ENCODE peak calls at places on chromosomes 16 and 17, in seven cellular contexts. L, O, G, U, B, P and Y are unnamed samples.

GRCh38 chr17:27366438-27366837 is 72.5 kb downstream of the WSB1 start:
- DNase-seq in L (no peak), O (no peak), G (no peak), U (no peak), B (no peak), P (no peak), Y (no peak)

GRCh38 chr16:72099377-72099818 is 5.8 kb downstream of the DHX38 start:
- DNase-seq in L (peak; percentile 63), O (no peak), G (peak; percentile 35), U (no peak), B (peak; percentile 38), P (peak; percentile 74), Y (no peak)

GRCh38 chr17:80028030-80028429 is 7.6 kb downstream of the TBC1D16 start:
- DNase-seq in L (peak; percentile 46), O (no peak), G (no peak), U (no peak), B (no peak), P (no peak), Y (no peak)

GRCh38 chr16:22664561-22664997 is 149.4 kb upstream of the HS3ST2 start:
- DNase-seq in L (no peak), O (no peak), G (no peak), U (no peak), B (no peak), P (no peak), Y (no peak)

GRCh38 chr16:20409398-20410152 is at the start of gene ACSM5:
- DNase-seq in L (no peak), O (no peak), G (no peak), U (no peak), B (no peak), P (no peak), Y (no peak)

GRCh38 chr17:47316316-47316715 is 7.4 kb upstream of the EFCAB13 start:
- DNase-seq in L (peak; percentile 67), O (no peak), G (no peak), U (no peak), B (peak; percentile 70), P (peak; percentile 61), Y (no peak)

GRCh38 chr17:51059781-51060180 is 60.9 kb downstream of the SPAG9 start:
- DNase-seq in L (no peak), O (no peak), G (no peak), U (no peak), B (peak; percentile 52), P (peak; percentile 39), Y (no peak)

GRCh38 chr17:55117063-55117611 is 147.6 kb upstream of the HLF start:
- DNase-seq in L (peak; percentile 51), O (no peak), G (no peak), U (no peak), B (no peak), P (no peak), Y (no peak)

GRCh38 chr16:88920618-88921602 is 54.5 kb upstream of the PABPN1L start:
- DNase-seq in L (peak; percentile 91), O (peak; percentile 86), G (peak; percentile 62), U (no peak), B (peak; percentile 81), P (peak; percentile 84), Y (no peak)

GRCh38 chr17:42849451-42850157 is 1.4 kb upstream of the AOC3 start:
- DNase-seq in L (no peak), O (no peak), G (no peak), U (no peak), B (peak; percentile 23), P (peak; percentile 51), Y (no peak)

GRCh38 chr16:82769845-82770244 is 143.1 kb downstream of the CDH13 start:
- DNase-seq in L (no peak), O (no peak), G (no peak), U (no peak), B (no peak), P (no peak), Y (no peak)

GRCh38 chr16:85610059-85610445 is 3.1 kb upstream of the GSE1 start:
- DNase-seq in L (no peak), O (no peak), G (no peak), U (no peak), B (no peak), P (no peak), Y (no peak)

GRCh38 chr17:45262516-45263476 is 902 bp upstream of the SPATA32 start:
- DNase-seq in L (no peak), O (no peak), G (no peak), U (no peak), B (peak; percentile 39), P (peak; percentile 40), Y (no peak)

GRCh38 chr16:68798398-68798797 is 44.9 kb upstream of the TANGO6 start:
- DNase-seq in L (no peak), O (no peak), G (no peak), U (no peak), B (no peak), P (no peak), Y (no peak)

GRCh38 chr16:3637371-3637923 is 17.0 kb upstream of the DNASE1 start:
- DNase-seq in L (peak; percentile 59), O (no peak), G (no peak), U (no peak), B (peak; percentile 28), P (no peak), Y (no peak)

GRCh38 chr17:74430706-74431567 is 951 bp upstream of the GPRC5C start:
- DNase-seq in L (no peak), O (peak; percentile 91), G (no peak), U (no peak), B (peak; percentile 42), P (peak; percentile 81), Y (no peak)

GRCh38 chr16:27285676-27286196 is 17.2 kb upstream of the NSMCE1 start:
- DNase-seq in L (no peak), O (peak; percentile 83), G (no peak), U (no peak), B (no peak), P (no peak), Y (no peak)

GRCh38 chr17:12358477-12358876 is 307.2 kb upstream of the MYOCD start:
- DNase-seq in L (no peak), O (no peak), G (no peak), U (no peak), B (no peak), P (no peak), Y (no peak)